ENCODE peak calls at places on chromosomes 12 and 14, in five cellular contexts. One of them, this sample, is unnamed.

GRCh38 chr14:104370256-104370870 is 209.2 kb upstream of the C14orf180 start:
- DNase-seq in A549: peak
- DNase-seq in K562: no peak
- DNase-seq in GM12878: no peak
- DNase-seq in HepG2: peak
- DNase-seq in this sample: peak

GRCh38 chr12:74988156-74988555 is 221.5 kb downstream of the KCNC2 start:
- DNase-seq in A549: no peak
- DNase-seq in K562: no peak
- DNase-seq in GM12878: no peak
- DNase-seq in HepG2: no peak
- DNase-seq in this sample: no peak

GRCh38 chr14:49218436-49219092 is 367.6 kb downstream of the RPS29 start:
- DNase-seq in A549: no peak
- DNase-seq in K562: no peak
- DNase-seq in GM12878: no peak
- DNase-seq in HepG2: no peak
- DNase-seq in this sample: no peak

GRCh38 chr12:114400395-114400794 is 5.5 kb downstream of the TBX5 start:
- DNase-seq in A549: no peak
- DNase-seq in K562: no peak
- DNase-seq in GM12878: no peak
- DNase-seq in HepG2: no peak
- DNase-seq in this sample: peak

GRCh38 chr14:51845811-51846210 is 14.6 kb upstream of the GNG2 start:
- DNase-seq in A549: no peak
- DNase-seq in K562: no peak
- DNase-seq in GM12878: no peak
- DNase-seq in HepG2: no peak
- DNase-seq in this sample: no peak

GRCh38 chr12:92973614-92974013 is 44.5 kb upstream of the EEA1 start:
- DNase-seq in A549: peak
- DNase-seq in K562: no peak
- DNase-seq in GM12878: peak
- DNase-seq in HepG2: peak
- DNase-seq in this sample: no peak

GRCh38 chr14:31441273-31442110 is 15.8 kb downstream of the DTD2 start:
- DNase-seq in A549: peak
- DNase-seq in K562: no peak
- DNase-seq in GM12878: no peak
- DNase-seq in HepG2: no peak
- DNase-seq in this sample: no peak

GRCh38 chr14:49946320-49947141 is 53.6 kb downstream of the ARF6 start:
- DNase-seq in A549: peak
- DNase-seq in K562: peak
- DNase-seq in GM12878: no peak
- DNase-seq in HepG2: peak
- DNase-seq in this sample: no peak

GRCh38 chr12:54704187-54704586 is 56.0 kb upstream of the DCD start:
- DNase-seq in A549: no peak
- DNase-seq in K562: no peak
- DNase-seq in GM12878: no peak
- DNase-seq in HepG2: no peak
- DNase-seq in this sample: no peak

GRCh38 chr14:68295316-68295816 is 475.8 kb downstream of the RAD51B start:
- DNase-seq in A549: no peak
- DNase-seq in K562: peak
- DNase-seq in GM12878: no peak
- DNase-seq in HepG2: peak
- DNase-seq in this sample: no peak

GRCh38 chr14:104563742-104564615 is 15.6 kb upstream of the C14orf180 start:
- DNase-seq in A549: peak
- DNase-seq in K562: peak
- DNase-seq in GM12878: no peak
- DNase-seq in HepG2: peak
- DNase-seq in this sample: peak

GRCh38 chr14:98099527-98099926 is 1172.5 kb downstream of the BCL11B start:
- DNase-seq in A549: no peak
- DNase-seq in K562: no peak
- DNase-seq in GM12878: no peak
- DNase-seq in HepG2: no peak
- DNase-seq in this sample: no peak

GRCh38 chr12:82047480-82047879 is 288.3 kb upstream of the PPFIA2 start:
- DNase-seq in A549: no peak
- DNase-seq in K562: no peak
- DNase-seq in GM12878: no peak
- DNase-seq in HepG2: no peak
- DNase-seq in this sample: no peak

GRCh38 chr12:66168410-66168809 is 1.4 kb downstream of the TMBIM4 start:
- DNase-seq in A549: no peak
- DNase-seq in K562: no peak
- DNase-seq in GM12878: no peak
- DNase-seq in HepG2: no peak
- DNase-seq in this sample: no peak
- H3K4me3 ChIP-seq in A549: peak
- H3K4me3 ChIP-seq in K562: peak
- H3K4me3 ChIP-seq in GM12878: peak
- H3K4me3 ChIP-seq in HepG2: peak
- H3K4me3 ChIP-seq in this sample: peak

DNA sequence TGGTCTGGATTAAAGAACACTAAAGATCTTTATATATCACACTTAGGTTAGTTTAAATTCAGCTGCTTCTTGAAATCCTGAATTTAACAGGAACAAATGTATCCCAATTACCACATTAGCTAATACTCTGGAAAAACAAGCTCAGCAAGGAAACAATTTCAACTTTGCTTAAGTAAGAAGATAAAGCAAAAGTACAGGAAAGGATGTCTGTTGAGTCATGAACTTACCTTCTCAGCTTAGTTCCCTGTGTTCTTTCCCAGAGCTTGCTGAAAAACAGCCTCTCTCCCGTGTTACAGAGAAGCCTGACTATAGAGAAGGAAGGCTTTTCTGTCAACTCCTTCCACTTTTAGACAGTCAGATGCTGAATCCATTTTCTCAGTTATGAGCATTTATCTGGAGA is 179.2 kb upstream of the TMEM260 start:
- DNase-seq in A549: no peak
- DNase-seq in K562: no peak
- DNase-seq in GM12878: no peak
- DNase-seq in HepG2: no peak
- DNase-seq in this sample: no peak
- TF ChIP-seq JUNB in A549: no peak
- TF ChIP-seq JUNB in K562: no peak
- TF ChIP-seq JUNB in GM12878: no peak
- TF ChIP-seq JUNB in HepG2: no peak
- TF ChIP-seq JUNB in this sample: no peak

GRCh38 chr12:121628037-121628436 is 1.7 kb downstream of the ORAI1 start:
- DNase-seq in A549: no peak
- DNase-seq in K562: peak
- DNase-seq in GM12878: no peak
- DNase-seq in HepG2: no peak
- DNase-seq in this sample: no peak
- H3K4me3 ChIP-seq in A549: peak
- H3K4me3 ChIP-seq in K562: peak
- H3K4me3 ChIP-seq in GM12878: peak
- H3K4me3 ChIP-seq in HepG2: peak
- H3K4me3 ChIP-seq in this sample: peak

GRCh38 chr12:1250641-1251040 is 259.6 kb downstream of the ERC1 start:
- DNase-seq in A549: no peak
- DNase-seq in K562: no peak
- DNase-seq in GM12878: no peak
- DNase-seq in HepG2: no peak
- DNase-seq in this sample: peak
- TF ChIP-seq JUNB in A549: no peak
- TF ChIP-seq JUNB in K562: no peak
- TF ChIP-seq JUNB in GM12878: no peak
- TF ChIP-seq JUNB in HepG2: no peak
- TF ChIP-seq JUNB in this sample: no peak

GRCh38 chr12:32110417-32110816 is 3.8 kb downstream of the BICD1 start:
- DNase-seq in A549: no peak
- DNase-seq in K562: no peak
- DNase-seq in GM12878: no peak
- DNase-seq in HepG2: no peak
- DNase-seq in this sample: no peak

GRCh38 chr12:32106517-32107366 is at the start of gene BICD1:
- DNase-seq in A549: peak
- DNase-seq in K562: peak
- DNase-seq in GM12878: peak
- DNase-seq in HepG2: peak
- DNase-seq in this sample: peak

GRCh38 chr12:32107376-32108267 is 975 bp downstream of the BICD1 start:
- DNase-seq in A549: peak
- DNase-seq in K562: peak
- DNase-seq in GM12878: no peak
- DNase-seq in HepG2: peak
- DNase-seq in this sample: peak

GRCh38 chr12:32110942-32111341 is 4.3 kb downstream of the BICD1 start:
- DNase-seq in A549: no peak
- DNase-seq in K562: no peak
- DNase-seq in GM12878: no peak
- DNase-seq in HepG2: no peak
- DNase-seq in this sample: no peak

DNA sequence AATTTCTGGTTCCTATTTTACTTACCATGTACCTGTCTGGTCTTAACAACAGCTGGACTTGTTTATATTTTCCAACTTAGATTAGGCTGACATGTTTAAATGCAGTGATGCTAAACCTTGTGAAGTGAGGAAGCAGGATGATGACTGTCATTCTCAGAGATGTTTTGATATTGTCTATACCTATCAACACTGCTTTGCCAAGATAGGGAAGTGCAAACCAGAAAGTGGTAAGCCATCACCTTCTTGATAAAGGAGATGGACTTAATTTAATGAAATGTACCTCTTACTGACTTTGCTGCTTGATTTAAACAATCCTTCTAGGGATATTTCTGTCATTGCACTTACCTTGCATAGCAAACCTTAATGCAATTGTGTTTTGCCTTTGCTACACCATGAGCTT is 2.2 kb downstream of the BICD1 start:
- DNase-seq in A549: no peak
- DNase-seq in K562: no peak
- DNase-seq in GM12878: no peak
- DNase-seq in HepG2: no peak
- DNase-seq in this sample: no peak
- H3K4me3 ChIP-seq in A549: peak
- H3K4me3 ChIP-seq in K562: no peak
- H3K4me3 ChIP-seq in GM12878: peak
- H3K4me3 ChIP-seq in HepG2: no peak
- H3K4me3 ChIP-seq in this sample: peak

DNA sequence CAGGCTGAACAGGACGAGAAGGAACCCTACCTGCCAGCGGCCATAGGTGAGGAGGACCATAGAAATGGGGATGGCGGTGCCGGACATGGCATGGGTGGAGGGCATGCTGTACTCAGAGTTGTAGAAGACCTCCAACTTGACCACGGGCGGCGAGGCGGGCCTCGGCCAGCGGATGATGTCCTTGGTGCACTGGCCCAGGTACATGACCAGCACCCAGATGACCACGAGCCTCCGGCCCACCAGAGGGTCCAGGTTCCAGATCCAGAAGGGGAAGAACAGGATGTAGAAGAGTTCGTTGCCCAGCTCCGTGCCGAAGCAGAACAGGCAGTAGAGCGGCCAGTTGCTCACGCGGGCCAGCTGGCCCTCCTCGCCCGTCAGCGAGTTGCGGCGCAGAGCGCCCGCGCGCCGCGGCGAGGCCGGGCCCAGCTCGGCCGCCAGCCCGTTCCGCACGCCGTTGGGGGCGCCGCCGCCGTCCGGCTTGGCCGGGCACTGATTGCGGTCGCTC is 582 bp downstream of the SGPP1 start:
- DNase-seq in A549: peak
- DNase-seq in K562: peak
- DNase-seq in GM12878: no peak
- DNase-seq in HepG2: no peak
- DNase-seq in this sample: peak
- TF ChIP-seq JUNB in A549: no peak
- TF ChIP-seq JUNB in K562: no peak
- TF ChIP-seq JUNB in GM12878: no peak
- TF ChIP-seq JUNB in HepG2: no peak
- TF ChIP-seq JUNB in this sample: no peak

GRCh38 chr14:77302926-77303325 is 17.8 kb downstream of the POMT2 start:
- DNase-seq in A549: peak
- DNase-seq in K562: peak
- DNase-seq in GM12878: no peak
- DNase-seq in HepG2: peak
- DNase-seq in this sample: no peak
- H3K4me3 ChIP-seq in A549: peak
- H3K4me3 ChIP-seq in K562: no peak
- H3K4me3 ChIP-seq in GM12878: no peak
- H3K4me3 ChIP-seq in HepG2: no peak
- H3K4me3 ChIP-seq in this sample: no peak

GRCh38 chr14:64801046-64801445 is 78.7 kb downstream of the SPTB start:
- DNase-seq in A549: no peak
- DNase-seq in K562: no peak
- DNase-seq in GM12878: no peak
- DNase-seq in HepG2: no peak
- DNase-seq in this sample: no peak

GRCh38 chr14:64799555-64799954 is 80.2 kb downstream of the SPTB start:
- DNase-seq in A549: no peak
- DNase-seq in K562: no peak
- DNase-seq in GM12878: no peak
- DNase-seq in HepG2: no peak
- DNase-seq in this sample: no peak

GRCh38 chr14:64796369-64796768 is 83.3 kb downstream of the SPTB start:
- DNase-seq in A549: no peak
- DNase-seq in K562: no peak
- DNase-seq in GM12878: no peak
- DNase-seq in HepG2: no peak
- DNase-seq in this sample: no peak

GRCh38 chr14:64801800-64802199 is 77.9 kb downstream of the SPTB start:
- DNase-seq in A549: peak
- DNase-seq in K562: peak
- DNase-seq in GM12878: no peak
- DNase-seq in HepG2: peak
- DNase-seq in this sample: peak

GRCh38 chr14:64800000-64800399 is 79.7 kb downstream of the SPTB start:
- DNase-seq in A549: peak
- DNase-seq in K562: no peak
- DNase-seq in GM12878: no peak
- DNase-seq in HepG2: peak
- DNase-seq in this sample: peak
- TF ChIP-seq JUNB in A549: no peak
- TF ChIP-seq JUNB in K562: no peak
- TF ChIP-seq JUNB in GM12878: no peak
- TF ChIP-seq JUNB in HepG2: no peak
- TF ChIP-seq JUNB in this sample: no peak